ENCODE peak calls at places on chromosomes 12 and 14, in nine cellular contexts. One of them, this sample, is unnamed.
A peak's percentile ranks its signal among the peaks of the same experiment; 100 is the strongest.

GRCh38 chr14:37587881-37588666 is 7.0 kb downstream of the FOXA1 start:
- DNase-seq in IMR-90: no peak
- DNase-seq in adrenal gland: no peak
- DNase-seq in HCT116: no peak
- DNase-seq in Peyer's patch: no peak
- DNase-seq in heart left ventricle: no peak
- DNase-seq in suprapubic skin: no peak
- DNase-seq in spleen: no peak
- DNase-seq in transverse colon: no peak
- DNase-seq in this sample: no peak

GRCh38 chr12:51028126-51028810 is 2.1 kb upstream of the SLC11A2 start:
- DNase-seq in IMR-90: peak; percentile 33
- DNase-seq in adrenal gland: peak; percentile 50
- DNase-seq in HCT116: no peak
- DNase-seq in Peyer's patch: no peak
- DNase-seq in heart left ventricle: no peak
- DNase-seq in suprapubic skin: no peak
- DNase-seq in spleen: no peak
- DNase-seq in transverse colon: peak; percentile 21
- DNase-seq in this sample: peak; percentile 51

GRCh38 chr12:67988600-67988999 is 647 bp upstream of the IFNG-AS1 start:
- DNase-seq in IMR-90: no peak
- DNase-seq in adrenal gland: no peak
- DNase-seq in HCT116: no peak
- DNase-seq in Peyer's patch: no peak
- DNase-seq in heart left ventricle: no peak
- DNase-seq in suprapubic skin: no peak
- DNase-seq in spleen: no peak
- DNase-seq in transverse colon: no peak
- DNase-seq in this sample: no peak

GRCh38 chr14:32183151-32184048 is 18.4 kb upstream of the RNU6-7 start:
- DNase-seq in IMR-90: no peak
- DNase-seq in adrenal gland: no peak
- DNase-seq in HCT116: no peak
- DNase-seq in Peyer's patch: no peak
- DNase-seq in heart left ventricle: no peak
- DNase-seq in suprapubic skin: no peak
- DNase-seq in spleen: no peak
- DNase-seq in transverse colon: no peak
- DNase-seq in this sample: no peak

GRCh38 chr14:100304825-100305445 is 1.3 kb downstream of the SLC25A29 start:
- DNase-seq in IMR-90: peak; percentile 22
- DNase-seq in adrenal gland: peak; percentile 90
- DNase-seq in HCT116: no peak
- DNase-seq in Peyer's patch: no peak
- DNase-seq in heart left ventricle: peak; percentile 74
- DNase-seq in suprapubic skin: no peak
- DNase-seq in spleen: no peak
- DNase-seq in transverse colon: peak; percentile 64
- DNase-seq in this sample: peak; percentile 86

GRCh38 chr12:123971770-123972447 is 722 bp downstream of the CCDC92 start:
- DNase-seq in IMR-90: peak; percentile 50
- DNase-seq in adrenal gland: peak; percentile 56
- DNase-seq in HCT116: no peak
- DNase-seq in Peyer's patch: peak; percentile 33
- DNase-seq in heart left ventricle: peak; percentile 32
- DNase-seq in suprapubic skin: no peak
- DNase-seq in spleen: no peak
- DNase-seq in transverse colon: peak; percentile 49
- DNase-seq in this sample: peak; percentile 21

GRCh38 chr12:132724506-132725220 is 14.0 kb downstream of the PGAM5 start:
- DNase-seq in IMR-90: no peak
- DNase-seq in adrenal gland: no peak
- DNase-seq in HCT116: no peak
- DNase-seq in Peyer's patch: no peak
- DNase-seq in heart left ventricle: no peak
- DNase-seq in suprapubic skin: no peak
- DNase-seq in spleen: no peak
- DNase-seq in transverse colon: no peak
- DNase-seq in this sample: no peak

GRCh38 chr14:61547186-61548121 is 147.9 kb upstream of the HIF1A start:
- DNase-seq in IMR-90: peak; percentile 95
- DNase-seq in adrenal gland: peak; percentile 87
- DNase-seq in HCT116: no peak
- DNase-seq in Peyer's patch: no peak
- DNase-seq in heart left ventricle: no peak
- DNase-seq in suprapubic skin: no peak
- DNase-seq in spleen: no peak
- DNase-seq in transverse colon: no peak
- DNase-seq in this sample: no peak

GRCh38 chr12:115320451-115320850 is 636.5 kb upstream of the TBX3 start:
- DNase-seq in IMR-90: no peak
- DNase-seq in adrenal gland: no peak
- DNase-seq in HCT116: no peak
- DNase-seq in Peyer's patch: no peak
- DNase-seq in heart left ventricle: no peak
- DNase-seq in suprapubic skin: no peak
- DNase-seq in spleen: no peak
- DNase-seq in transverse colon: no peak
- DNase-seq in this sample: no peak

GRCh38 chr12:131114942-131115584 is 161.4 kb downstream of the ADGRD1 start:
- DNase-seq in IMR-90: no peak
- DNase-seq in adrenal gland: no peak
- DNase-seq in HCT116: no peak
- DNase-seq in Peyer's patch: no peak
- DNase-seq in heart left ventricle: no peak
- DNase-seq in suprapubic skin: no peak
- DNase-seq in spleen: peak; percentile 47
- DNase-seq in transverse colon: no peak
- DNase-seq in this sample: no peak

GRCh38 chr14:35341454-35342159 is 49.4 kb downstream of the PSMA6 start:
- DNase-seq in IMR-90: peak; percentile 72
- DNase-seq in adrenal gland: peak; percentile 99
- DNase-seq in HCT116: peak; percentile 45
- DNase-seq in Peyer's patch: peak; percentile 60
- DNase-seq in heart left ventricle: peak; percentile 94
- DNase-seq in suprapubic skin: peak; percentile 97
- DNase-seq in spleen: peak; percentile 94
- DNase-seq in transverse colon: peak; percentile 97
- DNase-seq in this sample: peak; percentile 99

GRCh38 chr12:64461634-64462414 is 9.9 kb downstream of the TBK1 start:
- DNase-seq in IMR-90: peak; percentile 78
- DNase-seq in adrenal gland: peak; percentile 39
- DNase-seq in HCT116: no peak
- DNase-seq in Peyer's patch: no peak
- DNase-seq in heart left ventricle: no peak
- DNase-seq in suprapubic skin: no peak
- DNase-seq in spleen: no peak
- DNase-seq in transverse colon: no peak
- DNase-seq in this sample: no peak

GRCh38 chr12:103423061-103423473 is 72.7 kb downstream of the C12orf42 start:
- DNase-seq in IMR-90: no peak
- DNase-seq in adrenal gland: no peak
- DNase-seq in HCT116: no peak
- DNase-seq in Peyer's patch: no peak
- DNase-seq in heart left ventricle: no peak
- DNase-seq in suprapubic skin: no peak
- DNase-seq in spleen: no peak
- DNase-seq in transverse colon: no peak
- DNase-seq in this sample: no peak

GRCh38 chr12:122646568-122647220 is 56.5 kb downstream of the HCAR2 start:
- DNase-seq in IMR-90: peak; percentile 88
- DNase-seq in adrenal gland: peak; percentile 20
- DNase-seq in HCT116: no peak
- DNase-seq in Peyer's patch: peak; percentile 27
- DNase-seq in heart left ventricle: no peak
- DNase-seq in suprapubic skin: no peak
- DNase-seq in spleen: no peak
- DNase-seq in transverse colon: no peak
- DNase-seq in this sample: no peak

GRCh38 chr14:33774866-33775519 is 175.9 kb downstream of the EGLN3 start:
- DNase-seq in IMR-90: no peak
- DNase-seq in adrenal gland: no peak
- DNase-seq in HCT116: no peak
- DNase-seq in Peyer's patch: no peak
- DNase-seq in heart left ventricle: no peak
- DNase-seq in suprapubic skin: no peak
- DNase-seq in spleen: no peak
- DNase-seq in transverse colon: no peak
- DNase-seq in this sample: no peak

DNA sequence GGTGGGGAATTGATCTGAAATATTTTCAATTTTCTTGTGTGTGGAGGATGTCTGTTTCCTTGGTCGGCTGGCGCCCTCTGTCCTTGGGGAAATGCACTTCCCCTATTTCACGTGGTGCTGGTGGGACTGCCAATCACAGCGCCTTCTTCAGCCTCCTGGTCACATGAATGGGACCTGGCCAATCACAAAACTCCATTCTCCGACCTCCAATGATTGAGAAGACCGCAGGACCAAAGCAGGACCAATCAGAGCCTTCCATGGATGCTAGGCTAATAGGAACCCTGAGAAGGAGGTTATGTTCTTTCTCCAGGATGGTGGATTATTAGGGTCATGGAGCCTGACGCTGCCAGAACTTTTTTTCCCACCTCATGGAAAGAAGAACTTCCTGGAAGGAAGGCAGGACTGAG is 188.7 kb downstream of the TTC8 start:
- DNase-seq in IMR-90: peak; percentile 11
- DNase-seq in adrenal gland: no peak
- DNase-seq in HCT116: peak; percentile 50
- DNase-seq in Peyer's patch: no peak
- DNase-seq in heart left ventricle: no peak
- DNase-seq in suprapubic skin: no peak
- DNase-seq in spleen: no peak
- DNase-seq in transverse colon: peak; percentile 79
- DNase-seq in this sample: no peak
- TF ChIP-seq POLR2A in IMR-90: no peak
- TF ChIP-seq POLR2A in adrenal gland: no peak
- TF ChIP-seq POLR2A in HCT116: no peak
- TF ChIP-seq POLR2A in Peyer's patch: no peak
- TF ChIP-seq POLR2A in heart left ventricle: no peak
- TF ChIP-seq POLR2A in suprapubic skin: no peak
- TF ChIP-seq POLR2A in spleen: no peak
- TF ChIP-seq POLR2A in transverse colon: no peak
- TF ChIP-seq POLR2A in this sample: no peak

GRCh38 chr12:53788892-53789291 is 37.1 kb upstream of the CISTR start:
- DNase-seq in IMR-90: no peak
- DNase-seq in adrenal gland: no peak
- DNase-seq in HCT116: no peak
- DNase-seq in Peyer's patch: no peak
- DNase-seq in heart left ventricle: no peak
- DNase-seq in suprapubic skin: no peak
- DNase-seq in spleen: no peak
- DNase-seq in transverse colon: no peak
- DNase-seq in this sample: no peak

GRCh38 chr12:53786411-53786810 is 34.6 kb upstream of the CISTR start:
- DNase-seq in IMR-90: no peak
- DNase-seq in adrenal gland: no peak
- DNase-seq in HCT116: no peak
- DNase-seq in Peyer's patch: no peak
- DNase-seq in heart left ventricle: no peak
- DNase-seq in suprapubic skin: no peak
- DNase-seq in spleen: no peak
- DNase-seq in transverse colon: no peak
- DNase-seq in this sample: no peak

GRCh38 chr12:53781218-53781801 is 29.5 kb upstream of the CISTR start:
- DNase-seq in IMR-90: peak; percentile 16
- DNase-seq in adrenal gland: no peak
- DNase-seq in HCT116: no peak
- DNase-seq in Peyer's patch: no peak
- DNase-seq in heart left ventricle: no peak
- DNase-seq in suprapubic skin: no peak
- DNase-seq in spleen: no peak
- DNase-seq in transverse colon: no peak
- DNase-seq in this sample: peak; percentile 10

GRCh38 chr12:53782093-53782703 is 30.4 kb upstream of the CISTR start:
- DNase-seq in IMR-90: no peak
- DNase-seq in adrenal gland: no peak
- DNase-seq in HCT116: no peak
- DNase-seq in Peyer's patch: no peak
- DNase-seq in heart left ventricle: no peak
- DNase-seq in suprapubic skin: no peak
- DNase-seq in spleen: no peak
- DNase-seq in transverse colon: no peak
- DNase-seq in this sample: no peak

GRCh38 chr12:53785161-53785560 is 33.4 kb upstream of the CISTR start:
- DNase-seq in IMR-90: no peak
- DNase-seq in adrenal gland: no peak
- DNase-seq in HCT116: no peak
- DNase-seq in Peyer's patch: no peak
- DNase-seq in heart left ventricle: no peak
- DNase-seq in suprapubic skin: no peak
- DNase-seq in spleen: no peak
- DNase-seq in transverse colon: no peak
- DNase-seq in this sample: no peak
- H3K4me1 ChIP-seq in IMR-90: no peaks in the 10 kb centered on the region
- H3K4me1 ChIP-seq in adrenal gland: no peaks in the 10 kb centered on the region
- H3K4me1 ChIP-seq in HCT116: no peaks in the 10 kb centered on the region
- H3K4me1 ChIP-seq in Peyer's patch: no peaks in the 10 kb centered on the region
- H3K4me1 ChIP-seq in heart left ventricle: no peaks in the 10 kb centered on the region
- H3K4me1 ChIP-seq in suprapubic skin: no peaks in the 10 kb centered on the region
- H3K4me1 ChIP-seq in spleen: no peaks in the 10 kb centered on the region
- H3K4me1 ChIP-seq in transverse colon: no peaks in the 10 kb centered on the region
- H3K4me1 ChIP-seq in this sample: no peaks in the 10 kb centered on the region

DNA sequence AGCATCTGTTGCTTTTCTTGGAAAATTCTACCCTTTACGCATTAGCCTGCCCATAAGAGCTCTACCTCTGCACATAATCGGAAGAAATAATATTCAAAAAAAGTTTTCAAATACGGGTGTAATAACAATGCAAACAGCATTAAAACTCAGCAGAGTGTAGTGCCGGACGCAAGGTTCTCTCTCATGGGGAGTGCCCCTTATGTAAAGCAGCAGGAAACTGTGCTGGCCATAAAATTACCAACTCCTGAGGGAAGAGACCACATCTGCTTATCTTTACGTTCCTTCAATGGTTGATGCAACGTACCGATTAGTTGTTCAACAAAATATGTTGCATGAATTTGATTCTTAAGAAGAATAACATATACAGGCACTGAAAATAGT is 118.7 kb upstream of the TMCC3 start:
- DNase-seq in IMR-90: no peak
- DNase-seq in adrenal gland: no peak
- DNase-seq in HCT116: no peak
- DNase-seq in Peyer's patch: peak; percentile 73
- DNase-seq in heart left ventricle: no peak
- DNase-seq in suprapubic skin: no peak
- DNase-seq in spleen: no peak
- DNase-seq in transverse colon: peak; percentile 58
- DNase-seq in this sample: no peak
- TF ChIP-seq POLR2A in IMR-90: no peak
- TF ChIP-seq POLR2A in adrenal gland: no peak
- TF ChIP-seq POLR2A in HCT116: no peak
- TF ChIP-seq POLR2A in Peyer's patch: no peak
- TF ChIP-seq POLR2A in heart left ventricle: no peak
- TF ChIP-seq POLR2A in suprapubic skin: no peak
- TF ChIP-seq POLR2A in spleen: no peak
- TF ChIP-seq POLR2A in transverse colon: no peak
- TF ChIP-seq POLR2A in this sample: no peak

GRCh38 chr12:58365087-58365390 is 423.7 kb downstream of the ATP23 start:
- DNase-seq in IMR-90: no peak
- DNase-seq in adrenal gland: no peak
- DNase-seq in HCT116: no peak
- DNase-seq in Peyer's patch: no peak
- DNase-seq in heart left ventricle: no peak
- DNase-seq in suprapubic skin: no peak
- DNase-seq in spleen: no peak
- DNase-seq in transverse colon: no peak
- DNase-seq in this sample: no peak
- H3K4me1 ChIP-seq in IMR-90: peaks cover 25% of the 10 kb centered on the region
- H3K4me1 ChIP-seq in adrenal gland: no peaks in the 10 kb centered on the region
- H3K4me1 ChIP-seq in HCT116: no peaks in the 10 kb centered on the region
- H3K4me1 ChIP-seq in Peyer's patch: no peaks in the 10 kb centered on the region
- H3K4me1 ChIP-seq in heart left ventricle: no peaks in the 10 kb centered on the region
- H3K4me1 ChIP-seq in suprapubic skin: no peaks in the 10 kb centered on the region
- H3K4me1 ChIP-seq in spleen: no peaks in the 10 kb centered on the region
- H3K4me1 ChIP-seq in transverse colon: no peaks in the 10 kb centered on the region
- H3K4me1 ChIP-seq in this sample: no peaks in the 10 kb centered on the region